ENCODE peak calls at places on chromosomes 13 and 19, in nine cellular contexts. Q is WTC11, H is HepG2, O is A549, Y is NB4, U is SK-N-SH, G is endothelial cell of umbilical vein, X is H1, R is K562. S is an unnamed sample.

GRCh38 chr19:35114656-35115537 is 726 bp upstream of the FXYD3 start:
- DNase-seq in H (peak), G (peak), R (peak), U (peak), O (peak), X (peak), Y (peak), Q (peak), S (peak)

GRCh38 chr19:33390120-33390907 is 16.8 kb downstream of the CEBPG start:
- DNase-seq in Y (peak), G (peak), Q (no peak), U (peak), R (no peak), O (no peak), X (no peak), H (no peak), S (no peak)

GRCh38 chr13:77370888-77371287 is 44.0 kb upstream of the MYCBP2 start:
- DNase-seq in X (no peak), H (no peak), Y (no peak), U (no peak), Q (no peak), G (no peak), R (no peak), O (no peak), S (no peak)

GRCh38 chr19:12733369-12733896 is 1.1 kb downstream of the TRIR start:
- DNase-seq in R (no peak), G (peak), Q (no peak), X (no peak), O (peak), U (peak), Y (peak), H (peak), S (no peak)

GRCh38 chr13:73365240-73365639 is 306.4 kb downstream of the KLF5 start:
- DNase-seq in R (no peak), O (peak), Q (no peak), U (no peak), X (no peak), G (no peak), Y (no peak), H (no peak), S (no peak)

GRCh38 chr19:40585677-40586422 is 9.2 kb downstream of the SHKBP1 start:
- DNase-seq in Y (peak), Q (no peak), R (no peak), U (no peak), H (no peak), X (no peak), O (peak), G (peak), S (no peak)

GRCh38 chr19:28289294-28290063 is 923.5 kb downstream of the UQCRFS1 start:
- DNase-seq in Y (no peak), R (no peak), Q (no peak), X (no peak), U (peak), O (no peak), G (peak), H (no peak), S (no peak)

GRCh38 chr13:94658926-94659649 is 53.3 kb downstream of the SOX21 start:
- DNase-seq in H (no peak), X (no peak), G (peak), Y (no peak), U (no peak), O (peak), R (peak), Q (no peak), S (no peak)

GRCh38 chr13:20073775-20074174 is 87.1 kb downstream of the GJA3 start:
- DNase-seq in R (no peak), O (no peak), Y (no peak), G (no peak), U (no peak), H (no peak), Q (no peak), X (no peak), S (no peak)

GRCh38 chr13:109416001-109416400 is 370.4 kb downstream of the IRS2 start:
- DNase-seq in R (no peak), H (no peak), X (no peak), O (no peak), G (no peak), Y (no peak), U (no peak), Q (no peak), S (no peak)

GRCh38 chr13:40776681-40777165 is 5.7 kb upstream of the MRPS31 start:
- DNase-seq in O (no peak), R (no peak), H (no peak), X (no peak), Q (no peak), U (no peak), Y (peak), G (peak), S (no peak)

GRCh38 chr19:1540353-1540925 is 16.6 kb downstream of the PLK5 start:
- DNase-seq in O (no peak), U (no peak), Q (no peak), R (no peak), X (no peak), H (no peak), Y (no peak), G (no peak), S (no peak)

GRCh38 chr13:77507931-77508776 is 27.4 kb upstream of the SCEL start:
- DNase-seq in H (no peak), R (no peak), G (peak), X (no peak), O (no peak), Y (no peak), Q (no peak), U (no peak), S (peak)

GRCh38 chr19:4636151-4636717 is 3.1 kb upstream of the TNFAIP8L1 start:
- DNase-seq in Q (peak), X (peak), R (peak), G (peak), O (peak), U (peak), H (no peak), Y (peak), S (no peak)

DNA sequence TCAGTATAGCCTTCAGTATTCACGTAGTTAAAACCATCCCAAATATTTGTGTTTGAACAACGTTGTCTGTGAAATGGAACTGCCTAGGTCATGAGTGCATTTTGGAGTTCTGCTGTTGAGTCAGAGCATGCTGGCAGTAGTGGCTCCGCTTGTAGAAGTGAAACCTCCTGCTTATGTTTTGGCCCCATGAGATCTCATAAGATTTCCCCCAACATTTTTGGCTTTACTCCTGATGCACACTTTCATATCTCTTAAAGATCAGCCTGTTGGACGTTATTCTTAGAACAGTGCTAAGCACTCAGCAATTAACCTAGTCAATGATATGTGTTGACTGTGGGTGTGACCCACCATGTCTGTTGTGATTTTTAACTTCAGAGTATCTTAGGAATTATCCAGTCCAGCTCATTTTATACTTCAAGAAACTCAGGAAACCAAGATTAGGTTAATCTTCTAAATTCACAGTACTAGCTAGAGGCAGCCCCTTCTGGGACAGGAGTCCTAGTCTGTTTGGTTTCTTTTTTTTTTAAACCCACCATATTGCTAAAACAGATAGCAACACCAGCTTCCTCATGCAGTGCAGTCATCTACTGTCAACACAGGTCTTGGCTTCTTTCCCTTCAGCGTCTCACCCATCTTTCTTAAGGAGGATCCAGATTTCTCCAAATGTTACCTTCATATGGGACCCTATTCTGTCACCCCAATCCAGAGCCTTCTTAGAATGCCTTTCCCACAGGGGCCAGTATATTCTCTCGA is 26.2 kb downstream of the RAP2A start:
- DNase-seq in U (no peak), Y (no peak), Q (no peak), H (no peak), X (no peak), G (no peak), O (no peak), R (no peak), S (no peak)
- TF ChIP-seq MAX in U (no peak), Y (no peak), Q (no peak), H (no peak), X (no peak), G (no peak), O (no peak), R (no peak), S (no peak)

GRCh38 chr13:114092468-114092867 is 40.0 kb downstream of the RASA3 start:
- DNase-seq in Y (no peak), R (no peak), Q (no peak), O (no peak), X (no peak), H (no peak), U (no peak), G (no peak), S (no peak)

GRCh38 chr13:114096031-114096485 is 36.4 kb downstream of the RASA3 start:
- DNase-seq in O (no peak), G (no peak), Y (no peak), H (no peak), X (no peak), U (no peak), Q (peak), R (no peak), S (no peak)

GRCh38 chr13:114095486-114095885 is 36.9 kb downstream of the RASA3 start:
- DNase-seq in G (no peak), H (no peak), R (no peak), O (no peak), Q (no peak), Y (no peak), X (no peak), U (no peak), S (no peak)

GRCh38 chr13:114090476-114090875 is 41.9 kb downstream of the RASA3 start:
- DNase-seq in R (no peak), Q (peak), X (no peak), O (no peak), G (no peak), Y (no peak), H (no peak), U (no peak), S (no peak)

DNA sequence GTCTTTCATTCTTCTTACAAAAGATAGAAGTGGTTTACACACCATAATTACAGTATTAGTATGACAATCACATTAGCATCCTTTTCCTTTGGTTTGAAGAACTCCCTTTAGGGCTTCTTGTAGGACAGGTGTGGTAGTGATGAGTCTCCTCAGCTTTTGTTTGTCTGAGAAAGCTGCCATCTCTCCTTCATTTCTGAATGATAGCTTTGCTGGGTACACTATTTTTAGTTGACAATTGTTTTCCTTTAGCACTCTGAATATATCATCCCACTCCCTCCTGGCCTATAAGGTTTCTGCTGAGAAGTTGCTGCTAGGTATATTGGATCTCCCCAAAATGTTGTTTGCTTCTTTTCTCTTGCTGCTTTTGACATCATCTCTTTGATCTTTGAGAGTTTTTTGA is 39.3 kb downstream of the RASA3 start:
- DNase-seq in H (no peak), Q (no peak), Y (no peak), U (no peak), G (no peak), X (no peak), O (no peak), R (no peak), S (no peak)
- TF ChIP-seq MAX in H (no peak), Q (no peak), Y (no peak), U (no peak), G (no peak), X (no peak), O (no peak), R (no peak), S (no peak)

GRCh38 chr19:29812881-29813275 is 1.1 kb downstream of the CCNE1 start:
- DNase-seq in R (no peak), Q (no peak), U (no peak), H (no peak), Y (no peak), X (no peak), O (no peak), G (no peak), S (no peak)
- TF ChIP-seq MAX in R (no peak), Q (no peak), U (no peak), H (no peak), Y (no peak), X (no peak), O (no peak), G (no peak), S (no peak)

DNA sequence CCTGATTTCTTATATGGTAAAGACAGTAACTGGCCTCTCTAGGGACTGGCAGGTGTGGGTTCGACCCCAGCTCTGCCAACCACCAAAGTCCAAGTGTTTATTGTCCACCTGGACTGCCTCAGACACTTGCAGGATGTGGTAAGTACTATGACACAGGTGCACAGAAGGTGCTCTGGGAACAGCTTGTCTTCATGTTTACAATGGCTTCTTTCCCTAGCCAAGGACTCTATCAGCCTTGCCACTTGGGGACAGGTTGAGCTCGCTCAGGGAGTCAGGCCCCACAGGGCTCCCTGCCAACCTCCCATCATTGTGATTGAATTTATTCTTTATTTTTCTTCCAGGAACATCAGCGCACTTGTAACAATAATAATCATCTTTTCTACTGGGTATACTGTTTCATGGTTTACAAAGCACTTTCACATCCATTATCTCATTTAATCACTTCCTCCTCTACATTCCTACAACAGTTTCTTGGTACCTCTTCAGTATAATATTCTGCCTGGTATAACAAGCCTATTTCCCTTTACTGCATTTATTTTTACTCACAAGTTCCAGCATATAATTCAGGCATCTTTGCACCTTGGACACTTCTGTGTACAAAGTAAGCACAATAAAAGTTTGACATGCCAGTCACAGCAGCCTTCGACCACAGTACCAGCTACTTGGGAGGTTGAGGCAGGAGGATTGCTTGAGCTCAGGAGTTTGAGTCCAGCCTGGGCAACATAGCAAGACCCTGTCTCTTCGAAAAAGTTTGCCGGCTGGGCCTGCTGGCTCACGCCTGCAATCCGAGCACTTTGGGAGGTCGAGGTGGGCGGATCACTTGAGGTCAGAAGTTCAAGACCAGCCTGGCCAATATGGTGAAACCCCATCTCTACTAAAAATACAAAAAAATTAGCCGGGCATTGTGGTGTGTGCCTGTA is 24.2 kb upstream of the GATAD2A start:
- DNase-seq in G (no peak), R (no peak), O (no peak), H (no peak), U (no peak), Y (no peak), Q (no peak), X (no peak), S (no peak)
- TF ChIP-seq MAX in G (no peak), R (no peak), O (no peak), H (no peak), U (no peak), Y (no peak), Q (no peak), X (no peak), S (no peak)

GRCh38 chr13:100546713-100547405 is 41.7 kb downstream of the GGACT start:
- DNase-seq in H (no peak), U (peak), X (peak), R (no peak), Q (no peak), G (no peak), O (no peak), Y (no peak), S (no peak)
- TF ChIP-seq MAX in H (no peak), U (no peak), X (no peak), R (no peak), Q (no peak), G (no peak), O (no peak), Y (no peak), S (no peak)

DNA sequence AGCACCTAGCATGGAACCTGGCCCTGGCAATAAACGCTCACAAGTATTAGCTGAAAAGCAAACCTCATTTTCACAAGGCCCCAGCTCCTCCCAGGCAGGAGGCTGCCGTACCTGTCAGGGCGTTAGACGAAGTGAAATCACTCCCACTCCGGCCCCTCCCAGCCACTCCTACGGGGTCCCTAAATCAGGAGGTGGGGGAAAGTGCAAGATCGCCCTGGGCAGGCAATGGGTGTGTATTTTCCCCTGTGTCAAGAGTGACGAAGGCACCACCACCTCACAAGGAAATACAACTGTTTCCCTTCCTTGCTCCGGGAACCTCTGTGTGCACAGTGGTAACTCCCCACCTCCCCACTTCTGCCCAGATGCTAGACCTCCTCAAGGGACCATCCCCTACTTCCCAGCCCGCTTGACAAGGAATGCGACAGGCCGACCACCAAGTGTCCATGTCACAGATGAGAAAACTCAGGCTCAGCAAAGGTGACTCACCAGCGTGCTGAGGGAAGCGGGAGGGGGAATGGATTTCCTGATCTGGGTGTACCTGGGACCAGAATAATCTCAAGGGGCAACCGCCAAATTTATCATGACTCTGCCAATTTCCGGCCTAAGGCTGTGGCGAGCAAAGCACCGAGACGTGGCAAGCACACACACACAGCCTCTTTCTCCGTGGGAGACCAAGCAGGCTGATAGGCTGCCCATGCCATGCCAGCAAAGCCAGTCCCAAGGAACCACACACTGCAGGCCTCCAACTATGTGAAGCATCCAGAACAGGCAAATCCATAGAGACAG is 7.3 kb downstream of the PPP6R1 start:
- DNase-seq in Y (peak), X (no peak), G (peak), R (no peak), H (no peak), O (no peak), Q (no peak), U (peak), S (no peak)
- TF ChIP-seq MAX in Y (no peak), X (no peak), G (no peak), R (no peak), H (no peak), O (no peak), Q (no peak), U (no peak), S (no peak)